ENCODE peak calls at places on chromosomes 6 and 20, in five cellular contexts. O is tibial artery, X is IMR-90, K is adrenal gland, A is uterus. C is an unnamed sample.

GRCh38 chr6:113732384-113732966 is 124.7 kb upstream of the MARCKS start:
- DNase-seq in O (no peak), X (peak; percentile 14), K (no peak), A (peak; percentile 22), C (peak; percentile 43)

GRCh38 chr20:12053348-12053747 is 135.7 kb downstream of the BTBD3 start:
- DNase-seq in O (no peak), X (peak; percentile 77), K (no peak), A (no peak), C (no peak)

GRCh38 chr6:491233-491632 is 99.7 kb downstream of the IRF4 start:
- DNase-seq in O (no peak), X (no peak), K (no peak), A (no peak), C (no peak)

GRCh38 chr6:138404666-138405337 is 779 bp downstream of the HEBP2 start:
- DNase-seq in O (peak; percentile 73), X (no peak), K (peak; percentile 45), A (peak; percentile 28), C (no peak)

GRCh38 chr6:25343984-25344383 is 64.8 kb downstream of the CARMIL1 start:
- DNase-seq in O (no peak), X (no peak), K (no peak), A (no peak), C (no peak)

GRCh38 chr6:15090145-15090579 is 155.7 kb upstream of the JARID2 start:
- DNase-seq in O (no peak), X (no peak), K (no peak), A (peak; percentile 14), C (peak; percentile 56)

GRCh38 chr6:33694977-33695376 is 16.5 kb downstream of the UQCC2 start:
- DNase-seq in O (no peak), X (no peak), K (no peak), A (no peak), C (peak; percentile 41)

GRCh38 chr20:40865095-40865494 is 163.5 kb upstream of the TOP1 start:
- DNase-seq in O (no peak), X (no peak), K (no peak), A (no peak), C (no peak)

GRCh38 chr6:10073326-10073725 is 341.5 kb downstream of the TFAP2A start:
- DNase-seq in O (no peak), X (no peak), K (no peak), A (no peak), C (no peak)

GRCh38 chr6:107061125-107062020 is 33.4 kb downstream of the MTRES1 start:
- DNase-seq in O (no peak), X (peak; percentile 29), K (no peak), A (no peak), C (no peak)

GRCh38 chr6:5898102-5898501 is 108.6 kb downstream of the NRN1 start:
- DNase-seq in O (no peak), X (no peak), K (no peak), A (no peak), C (no peak)

GRCh38 chr6:73515204-73516101 is 5.4 kb downstream of the EEF1A1 start:
- DNase-seq in O (peak; percentile 70), X (peak; percentile 88), K (peak; percentile 71), A (peak; percentile 70), C (peak; percentile 48)

GRCh38 chr20:31712564-31713311 is 9.9 kb downstream of the BCL2L1 start:
- DNase-seq in O (peak; percentile 96), X (peak; percentile 82), K (peak; percentile 87), A (peak; percentile 88), C (no peak)

GRCh38 chr20:38460040-38460623 is 12.5 kb upstream of the RALGAPB start:
- DNase-seq in O (no peak), X (peak; percentile 81), K (peak; percentile 60), A (no peak), C (no peak)

GRCh38 chr20:25282796-25283195 is 34.9 kb downstream of the PYGB start:
- DNase-seq in O (no peak), X (no peak), K (no peak), A (no peak), C (peak; percentile 3)

GRCh38 chr20:5933802-5934436 is 16.4 kb downstream of the TRMT6 start:
- DNase-seq in O (no peak), X (no peak), K (no peak), A (no peak), C (peak; percentile 23)

GRCh38 chr6:35018746-35019145 is 122.4 kb downstream of the TCP11 start:
- DNase-seq in O (no peak), X (no peak), K (peak; percentile 12), A (no peak), C (no peak)

GRCh38 chr20:48705208-48706115 is 122.3 kb downstream of the PREX1 start:
- DNase-seq in O (no peak), X (no peak), K (no peak), A (no peak), C (no peak)

GRCh38 chr6:29909995-29910394 is 32.3 kb upstream of the HLA-A start:
- DNase-seq in O (no peak), X (peak; percentile 11), K (no peak), A (no peak), C (no peak)

GRCh38 chr6:161080263-161080970 is 88.8 kb downstream of the MAP3K4 start:
- DNase-seq in O (no peak), X (no peak), K (no peak), A (no peak), C (no peak)

GRCh38 chr6:37765182-37765780 is 54.2 kb upstream of the ZFAND3 start:
- DNase-seq in O (no peak), X (no peak), K (no peak), A (no peak), C (peak; percentile 45)

GRCh38 chr6:127967708-127968107 is 66.8 kb upstream of the THEMIS start:
- DNase-seq in O (no peak), X (no peak), K (no peak), A (no peak), C (no peak)

GRCh38 chr6:127971386-127971785 is 70.5 kb upstream of the THEMIS start:
- DNase-seq in O (no peak), X (no peak), K (no peak), A (no peak), C (no peak)

GRCh38 chr6:127971945-127972391 is 71.1 kb upstream of the THEMIS start:
- DNase-seq in O (no peak), X (peak; percentile 70), K (no peak), A (no peak), C (no peak)

GRCh38 chr6:127968394-127968793 is 67.5 kb upstream of the THEMIS start:
- DNase-seq in O (no peak), X (no peak), K (no peak), A (no peak), C (no peak)

GRCh38 chr6:127969701-127970100 is 68.8 kb upstream of the THEMIS start:
- DNase-seq in O (no peak), X (no peak), K (no peak), A (no peak), C (no peak)
- H3K36me3 ChIP-seq in O (peaks cover 24% of the 10 kb centered on the region), X (peaks cover 21% of the 10 kb centered on the region), K (no peaks in the 10 kb centered on the region), A (no peaks in the 10 kb centered on the region), C (no peaks in the 10 kb centered on the region)

DNA sequence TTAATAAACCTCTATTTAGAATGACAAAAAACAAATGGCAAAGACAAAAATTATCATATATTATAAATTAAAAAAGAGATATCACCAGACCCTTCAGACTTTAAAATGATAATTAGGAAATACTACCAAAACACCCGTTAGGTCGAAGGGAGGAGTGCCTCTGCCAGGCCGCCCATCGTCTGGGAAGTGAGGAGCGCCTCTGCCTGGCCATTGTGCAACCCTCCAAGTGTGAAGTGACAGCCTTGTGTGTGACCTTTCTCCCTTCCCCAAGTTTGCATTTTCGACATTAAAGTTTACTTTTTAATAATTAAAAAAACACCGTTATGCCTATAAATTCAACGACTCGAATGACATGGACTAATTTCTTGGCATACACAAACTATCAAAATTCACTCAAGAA is 64.5 kb upstream of the TASP1 start:
- DNase-seq in O (no peak), X (no peak), K (no peak), A (no peak), C (no peak)
- TF ChIP-seq CTCF in O (no peak), X (no peak), K (no peak), A (no peak), C (no peak)

GRCh38 chr6:160042014-160042773 is 73.3 kb downstream of the IGF2R start:
- DNase-seq in O (no peak), X (peak; percentile 49), K (no peak), A (no peak), C (no peak)
- H3K27ac ChIP-seq in O (peak overlapping the region; percentile 61), X (no peak overlapping the region), K (peak overlapping the region; percentile 62), A (no peak overlapping the region), C (no peak overlapping the region)

DNA sequence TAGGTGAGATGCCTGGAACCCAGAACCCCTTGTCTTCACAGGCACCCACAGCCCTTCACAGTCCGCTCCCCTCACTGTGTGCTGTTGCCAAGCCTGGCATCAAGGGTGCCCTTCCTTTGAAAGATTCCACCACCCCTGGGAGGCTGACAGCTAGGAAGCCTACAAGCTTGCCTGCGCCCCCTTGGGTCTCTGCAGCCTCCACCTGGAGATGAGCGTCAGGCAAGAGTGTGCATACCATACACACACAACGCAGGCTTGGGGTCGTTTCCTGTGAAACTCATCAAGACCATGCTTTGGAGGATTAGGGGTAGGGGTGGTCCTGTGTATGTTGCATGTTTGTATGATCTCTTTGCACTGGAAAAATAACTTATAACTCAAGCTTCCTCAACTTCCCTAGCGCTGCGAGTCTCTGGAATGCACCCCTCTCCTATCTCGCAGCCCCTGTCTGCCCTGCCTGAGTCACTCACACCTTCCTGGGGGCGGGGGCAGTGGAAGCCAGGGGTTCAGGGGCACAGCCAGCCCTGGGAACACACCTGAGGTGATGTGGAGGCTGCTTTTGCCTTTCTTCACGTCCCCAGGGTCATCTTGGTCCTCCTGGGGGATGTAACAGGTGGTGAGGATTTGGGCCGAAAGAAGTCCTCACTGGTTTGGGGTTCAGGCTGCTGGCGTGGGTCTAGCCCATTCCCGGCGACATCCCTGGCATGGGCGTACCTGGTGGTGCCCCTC is 67.2 kb downstream of the SSR1 start:
- DNase-seq in O (no peak), X (no peak), K (no peak), A (no peak), C (no peak)
- H3K36me3 ChIP-seq in O (peaks cover 57% of the 10 kb centered on the region), X (peaks cover 48% of the 10 kb centered on the region), K (no peaks in the 10 kb centered on the region), A (no peaks in the 10 kb centered on the region), C (peaks cover 64% of the 10 kb centered on the region)

C was measured in WERI-Rb-1.